ENCODE peak calls at places on chromosomes 6 and 20, in eight cellular contexts. One of them, this sample, is unnamed.
A peak's percentile ranks its signal among the peaks of the same experiment; 100 is the strongest.

GRCh38 chr6:164502838-164503237 is 806.6 kb downstream of the C6orf118 start:
- DNase-seq in A172: no peak
- DNase-seq in Kasumi-1: no peak
- DNase-seq in T-helper 1 cell: no peak
- DNase-seq in pons: no peak
- DNase-seq in NCI-H748 treated with DMSO at 0.1 percent for 48 hours: no peak
- DNase-seq in NCI-H345: peak; percentile 14
- DNase-seq in HL-60: no peak
- DNase-seq in this sample: no peak

GRCh38 chr20:8213831-8214587 is 81.9 kb downstream of the PLCB1 start:
- DNase-seq in pons: no peak
- DNase-seq in Kasumi-1: no peak
- DNase-seq in NCI-H345: no peak
- DNase-seq in HL-60: peak; percentile 20
- DNase-seq in T-helper 1 cell: peak; percentile 48
- DNase-seq in A172: no peak
- DNase-seq in NCI-H748 treated with DMSO at 0.1 percent for 48 hours: no peak
- DNase-seq in this sample: no peak

GRCh38 chr20:3276400-3277015 is 37.5 kb upstream of the SLC4A11 start:
- DNase-seq in A172: peak; percentile 41
- DNase-seq in NCI-H345: peak; percentile 25
- DNase-seq in pons: peak; percentile 43
- DNase-seq in NCI-H748 treated with DMSO at 0.1 percent for 48 hours: peak; percentile 51
- DNase-seq in T-helper 1 cell: peak; percentile 11
- DNase-seq in Kasumi-1: peak; percentile 11
- DNase-seq in HL-60: peak; percentile 18
- DNase-seq in this sample: peak; percentile 3

GRCh38 chr20:10131612-10132345 is 86.9 kb upstream of the SNAP25 start:
- DNase-seq in NCI-H748 treated with DMSO at 0.1 percent for 48 hours: peak; percentile 56
- DNase-seq in NCI-H345: peak; percentile 89
- DNase-seq in HL-60: no peak
- DNase-seq in pons: peak; percentile 40
- DNase-seq in T-helper 1 cell: no peak
- DNase-seq in Kasumi-1: no peak
- DNase-seq in A172: peak; percentile 24
- DNase-seq in this sample: no peak

GRCh38 chr20:53626584-53626983 is 32.9 kb upstream of the ZNF217 start:
- DNase-seq in HL-60: no peak
- DNase-seq in NCI-H345: no peak
- DNase-seq in pons: no peak
- DNase-seq in Kasumi-1: no peak
- DNase-seq in NCI-H748 treated with DMSO at 0.1 percent for 48 hours: no peak
- DNase-seq in T-helper 1 cell: no peak
- DNase-seq in A172: no peak
- DNase-seq in this sample: no peak

GRCh38 chr6:72182337-72183246 is 296.2 kb downstream of the RIMS1 start:
- DNase-seq in HL-60: peak; percentile 19
- DNase-seq in NCI-H345: peak; percentile 82
- DNase-seq in NCI-H748 treated with DMSO at 0.1 percent for 48 hours: peak; percentile 91
- DNase-seq in T-helper 1 cell: no peak
- DNase-seq in Kasumi-1: no peak
- DNase-seq in A172: no peak
- DNase-seq in pons: no peak
- DNase-seq in this sample: no peak

GRCh38 chr6:52574709-52575489 is 2.0 kb downstream of the TRAM2 start:
- DNase-seq in HL-60: peak; percentile 77
- DNase-seq in NCI-H345: no peak
- DNase-seq in Kasumi-1: no peak
- DNase-seq in A172: peak; percentile 57
- DNase-seq in T-helper 1 cell: peak; percentile 81
- DNase-seq in pons: no peak
- DNase-seq in NCI-H748 treated with DMSO at 0.1 percent for 48 hours: no peak
- DNase-seq in this sample: peak; percentile 73

GRCh38 chr20:3446779-3447178 is 24.0 kb upstream of the ATRN start:
- DNase-seq in pons: no peak
- DNase-seq in Kasumi-1: no peak
- DNase-seq in HL-60: no peak
- DNase-seq in NCI-H748 treated with DMSO at 0.1 percent for 48 hours: no peak
- DNase-seq in NCI-H345: no peak
- DNase-seq in A172: no peak
- DNase-seq in T-helper 1 cell: no peak
- DNase-seq in this sample: no peak

GRCh38 chr6:112029045-112029822 is 24.7 kb upstream of the CCN6 start:
- DNase-seq in NCI-H345: peak; percentile 38
- DNase-seq in T-helper 1 cell: peak; percentile 75
- DNase-seq in A172: peak; percentile 47
- DNase-seq in Kasumi-1: peak; percentile 72
- DNase-seq in HL-60: peak; percentile 66
- DNase-seq in NCI-H748 treated with DMSO at 0.1 percent for 48 hours: peak; percentile 60
- DNase-seq in pons: peak; percentile 55
- DNase-seq in this sample: peak; percentile 32

GRCh38 chr20:33282991-33283555 is at the start of gene BPIFB1:
- DNase-seq in HL-60: no peak
- DNase-seq in Kasumi-1: no peak
- DNase-seq in NCI-H748 treated with DMSO at 0.1 percent for 48 hours: no peak
- DNase-seq in T-helper 1 cell: no peak
- DNase-seq in A172: no peak
- DNase-seq in pons: no peak
- DNase-seq in NCI-H345: no peak
- DNase-seq in this sample: no peak

GRCh38 chr6:165718486-165718885 is 55.4 kb upstream of the PDE10A start:
- DNase-seq in T-helper 1 cell: no peak
- DNase-seq in NCI-H748 treated with DMSO at 0.1 percent for 48 hours: no peak
- DNase-seq in HL-60: no peak
- DNase-seq in pons: no peak
- DNase-seq in A172: peak; percentile 47
- DNase-seq in NCI-H345: no peak
- DNase-seq in Kasumi-1: no peak
- DNase-seq in this sample: no peak

GRCh38 chr20:12984069-12984765 is 24.6 kb upstream of the SPTLC3 start:
- DNase-seq in pons: no peak
- DNase-seq in HL-60: no peak
- DNase-seq in NCI-H345: no peak
- DNase-seq in A172: no peak
- DNase-seq in NCI-H748 treated with DMSO at 0.1 percent for 48 hours: no peak
- DNase-seq in Kasumi-1: no peak
- DNase-seq in T-helper 1 cell: no peak
- DNase-seq in this sample: no peak

GRCh38 chr6:90865513-90865912 is 278.6 kb upstream of the MAP3K7 start:
- DNase-seq in Kasumi-1: no peak
- DNase-seq in NCI-H748 treated with DMSO at 0.1 percent for 48 hours: no peak
- DNase-seq in T-helper 1 cell: no peak
- DNase-seq in pons: no peak
- DNase-seq in HL-60: no peak
- DNase-seq in NCI-H345: no peak
- DNase-seq in A172: no peak
- DNase-seq in this sample: no peak

GRCh38 chr6:130781557-130781956 is 45.6 kb upstream of the SMLR1 start:
- DNase-seq in pons: no peak
- DNase-seq in NCI-H748 treated with DMSO at 0.1 percent for 48 hours: no peak
- DNase-seq in NCI-H345: no peak
- DNase-seq in HL-60: no peak
- DNase-seq in A172: no peak
- DNase-seq in Kasumi-1: no peak
- DNase-seq in T-helper 1 cell: no peak
- DNase-seq in this sample: no peak

GRCh38 chr6:168105813-168106660 is 27.0 kb upstream of the FRMD1 start:
- DNase-seq in NCI-H345: peak; percentile 63
- DNase-seq in pons: no peak
- DNase-seq in A172: no peak
- DNase-seq in T-helper 1 cell: no peak
- DNase-seq in HL-60: no peak
- DNase-seq in NCI-H748 treated with DMSO at 0.1 percent for 48 hours: no peak
- DNase-seq in Kasumi-1: no peak
- DNase-seq in this sample: no peak

GRCh38 chr20:42678895-42679294 is 510.8 kb downstream of the PTPRT start:
- DNase-seq in A172: no peak
- DNase-seq in NCI-H748 treated with DMSO at 0.1 percent for 48 hours: peak; percentile 13
- DNase-seq in NCI-H345: no peak
- DNase-seq in pons: no peak
- DNase-seq in T-helper 1 cell: no peak
- DNase-seq in HL-60: no peak
- DNase-seq in Kasumi-1: no peak
- DNase-seq in this sample: no peak

GRCh38 chr6:3506751-3507388 is 50.0 kb upstream of the SLC22A23 start:
- DNase-seq in T-helper 1 cell: no peak
- DNase-seq in A172: no peak
- DNase-seq in Kasumi-1: no peak
- DNase-seq in pons: no peak
- DNase-seq in NCI-H345: no peak
- DNase-seq in NCI-H748 treated with DMSO at 0.1 percent for 48 hours: no peak
- DNase-seq in HL-60: no peak
- DNase-seq in this sample: no peak

GRCh38 chr6:36822506-36823269 is 16.6 kb downstream of the CPNE5 start:
- DNase-seq in Kasumi-1: no peak
- DNase-seq in pons: no peak
- DNase-seq in A172: no peak
- DNase-seq in NCI-H345: no peak
- DNase-seq in HL-60: no peak
- DNase-seq in NCI-H748 treated with DMSO at 0.1 percent for 48 hours: no peak
- DNase-seq in T-helper 1 cell: no peak
- DNase-seq in this sample: no peak

GRCh38 chr20:9388826-9389187 is 125.6 kb upstream of the LAMP5 start:
- DNase-seq in Kasumi-1: no peak
- DNase-seq in HL-60: no peak
- DNase-seq in T-helper 1 cell: no peak
- DNase-seq in NCI-H345: no peak
- DNase-seq in pons: no peak
- DNase-seq in A172: no peak
- DNase-seq in NCI-H748 treated with DMSO at 0.1 percent for 48 hours: no peak
- DNase-seq in this sample: no peak

GRCh38 chr6:114092943-114093342 is 122.0 kb upstream of the HDAC2 start:
- DNase-seq in T-helper 1 cell: no peak
- DNase-seq in NCI-H748 treated with DMSO at 0.1 percent for 48 hours: no peak
- DNase-seq in HL-60: no peak
- DNase-seq in NCI-H345: no peak
- DNase-seq in A172: no peak
- DNase-seq in pons: no peak
- DNase-seq in Kasumi-1: no peak
- DNase-seq in this sample: no peak

GRCh38 chr20:32098786-32099185 is 10.7 kb upstream of the TM9SF4 start:
- DNase-seq in T-helper 1 cell: no peak
- DNase-seq in pons: no peak
- DNase-seq in HL-60: no peak
- DNase-seq in NCI-H748 treated with DMSO at 0.1 percent for 48 hours: no peak
- DNase-seq in NCI-H345: no peak
- DNase-seq in A172: no peak
- DNase-seq in Kasumi-1: no peak
- DNase-seq in this sample: no peak

GRCh38 chr6:30319146-30319835 is 7.4 kb upstream of the TRIM39 start:
- DNase-seq in HL-60: no peak
- DNase-seq in A172: no peak
- DNase-seq in NCI-H748 treated with DMSO at 0.1 percent for 48 hours: no peak
- DNase-seq in T-helper 1 cell: no peak
- DNase-seq in pons: no peak
- DNase-seq in Kasumi-1: no peak
- DNase-seq in NCI-H345: no peak
- DNase-seq in this sample: no peak

GRCh38 chr6:167244991-167245390 is 46.1 kb upstream of the UNC93A start:
- DNase-seq in A172: no peak
- DNase-seq in NCI-H345: no peak
- DNase-seq in NCI-H748 treated with DMSO at 0.1 percent for 48 hours: no peak
- DNase-seq in Kasumi-1: no peak
- DNase-seq in HL-60: no peak
- DNase-seq in pons: no peak
- DNase-seq in T-helper 1 cell: no peak
- DNase-seq in this sample: no peak

GRCh38 chr6:113856011-113856551 is 1.1 kb upstream of the MARCKS start:
- DNase-seq in T-helper 1 cell: peak; percentile 5
- DNase-seq in NCI-H345: peak; percentile 74
- DNase-seq in pons: no peak
- DNase-seq in A172: peak; percentile 23
- DNase-seq in NCI-H748 treated with DMSO at 0.1 percent for 48 hours: peak; percentile 43
- DNase-seq in HL-60: peak; percentile 17
- DNase-seq in Kasumi-1: peak; percentile 25
- DNase-seq in this sample: peak; percentile 42

GRCh38 chr20:61857884-61858283 is 207.8 kb downstream of the TAF4 start:
- DNase-seq in T-helper 1 cell: no peak
- DNase-seq in HL-60: no peak
- DNase-seq in NCI-H748 treated with DMSO at 0.1 percent for 48 hours: no peak
- DNase-seq in A172: no peak
- DNase-seq in Kasumi-1: no peak
- DNase-seq in NCI-H345: no peak
- DNase-seq in pons: no peak
- DNase-seq in this sample: no peak

GRCh38 chr6:18469486-18469885 is 82.3 kb downstream of the RNF144B start:
- DNase-seq in Kasumi-1: no peak
- DNase-seq in T-helper 1 cell: no peak
- DNase-seq in A172: no peak
- DNase-seq in NCI-H748 treated with DMSO at 0.1 percent for 48 hours: no peak
- DNase-seq in pons: peak; percentile 21
- DNase-seq in NCI-H345: no peak
- DNase-seq in HL-60: no peak
- DNase-seq in this sample: no peak

GRCh38 chr20:35561268-35561667 is 19.4 kb downstream of the ERGIC3 start:
- DNase-seq in NCI-H748 treated with DMSO at 0.1 percent for 48 hours: no peak
- DNase-seq in NCI-H345: peak; percentile 66
- DNase-seq in A172: peak; percentile 61
- DNase-seq in T-helper 1 cell: no peak
- DNase-seq in HL-60: peak; percentile 53
- DNase-seq in Kasumi-1: peak; percentile 69
- DNase-seq in pons: peak; percentile 47
- DNase-seq in this sample: peak; percentile 76

GRCh38 chr6:14917101-14917500 is 328.8 kb upstream of the JARID2 start:
- DNase-seq in Kasumi-1: no peak
- DNase-seq in pons: no peak
- DNase-seq in NCI-H748 treated with DMSO at 0.1 percent for 48 hours: no peak
- DNase-seq in HL-60: no peak
- DNase-seq in A172: peak; percentile 57
- DNase-seq in T-helper 1 cell: no peak
- DNase-seq in NCI-H345: no peak
- DNase-seq in this sample: peak; percentile 75

GRCh38 chr20:46308258-46309157 is at the start of gene CDH22:
- DNase-seq in NCI-H345: peak; percentile 93
- DNase-seq in T-helper 1 cell: peak; percentile 26
- DNase-seq in pons: peak; percentile 21
- DNase-seq in A172: peak; percentile 30
- DNase-seq in HL-60: peak; percentile 69
- DNase-seq in Kasumi-1: peak; percentile 50
- DNase-seq in NCI-H748 treated with DMSO at 0.1 percent for 48 hours: peak; percentile 1
- DNase-seq in this sample: peak; percentile 11

GRCh38 chr6:125910518-125910917 is 46.1 kb upstream of the HINT3 start:
- DNase-seq in A172: no peak
- DNase-seq in HL-60: no peak
- DNase-seq in pons: no peak
- DNase-seq in Kasumi-1: no peak
- DNase-seq in NCI-H748 treated with DMSO at 0.1 percent for 48 hours: no peak
- DNase-seq in T-helper 1 cell: peak; percentile 73
- DNase-seq in NCI-H345: no peak
- DNase-seq in this sample: peak; percentile 65

GRCh38 chr20:20904171-20904831 is 191.9 kb upstream of the RALGAPA2 start:
- DNase-seq in T-helper 1 cell: no peak
- DNase-seq in NCI-H345: no peak
- DNase-seq in HL-60: no peak
- DNase-seq in pons: no peak
- DNase-seq in Kasumi-1: no peak
- DNase-seq in NCI-H748 treated with DMSO at 0.1 percent for 48 hours: no peak
- DNase-seq in A172: no peak
- DNase-seq in this sample: no peak

GRCh38 chr6:119347466-119348307 is 1.9 kb downstream of the MAN1A1 start:
- DNase-seq in pons: peak; percentile 63
- DNase-seq in NCI-H748 treated with DMSO at 0.1 percent for 48 hours: peak; percentile 33
- DNase-seq in Kasumi-1: no peak
- DNase-seq in NCI-H345: peak; percentile 31
- DNase-seq in A172: no peak
- DNase-seq in HL-60: peak; percentile 12
- DNase-seq in T-helper 1 cell: peak; percentile 20
- DNase-seq in this sample: no peak

GRCh38 chr6:14665827-14666724 is 548.5 kb downstream of the CD83 start:
- DNase-seq in NCI-H345: no peak
- DNase-seq in NCI-H748 treated with DMSO at 0.1 percent for 48 hours: no peak
- DNase-seq in T-helper 1 cell: peak; percentile 52
- DNase-seq in HL-60: peak; percentile 26
- DNase-seq in pons: no peak
- DNase-seq in A172: peak; percentile 87
- DNase-seq in Kasumi-1: peak; percentile 58
- DNase-seq in this sample: peak; percentile 92

GRCh38 chr6:91376686-91377085 is 789.8 kb upstream of the MAP3K7 start:
- DNase-seq in A172: peak; percentile 21
- DNase-seq in HL-60: no peak
- DNase-seq in T-helper 1 cell: no peak
- DNase-seq in pons: no peak
- DNase-seq in NCI-H748 treated with DMSO at 0.1 percent for 48 hours: peak; percentile 8
- DNase-seq in Kasumi-1: no peak
- DNase-seq in NCI-H345: peak; percentile 93
- DNase-seq in this sample: no peak